ENCODE peak calls at places on chromosomes 1 and 21, in five cellular contexts. One of them, this sample, is unnamed.
A peak's percentile ranks its signal among the peaks of the same experiment; 100 is the strongest.

GRCh38 chr1:72620453-72620852 is 338.1 kb upstream of the NEGR1 start:
- DNase-seq in CD8-positive, alpha-beta T cell: no peak
- DNase-seq in H1: no peak
- DNase-seq in DND-41: no peak
- DNase-seq in heart left ventricle: no peak
- DNase-seq in this sample: no peak

GRCh38 chr21:17607684-17608083 is 5.0 kb downstream of the BTG3 start:
- DNase-seq in CD8-positive, alpha-beta T cell: no peak
- DNase-seq in H1: no peak
- DNase-seq in DND-41: no peak
- DNase-seq in heart left ventricle: no peak
- DNase-seq in this sample: no peak

GRCh38 chr1:172678990-172679772 is 20.3 kb downstream of the FASLG start:
- DNase-seq in CD8-positive, alpha-beta T cell: no peak
- DNase-seq in H1: no peak
- DNase-seq in DND-41: peak; percentile 73
- DNase-seq in heart left ventricle: no peak
- DNase-seq in this sample: no peak

GRCh38 chr1:89821322-89822108 is 683 bp downstream of the LRRC8D start:
- DNase-seq in CD8-positive, alpha-beta T cell: peak; percentile 66
- DNase-seq in H1: peak; percentile 78
- DNase-seq in DND-41: peak; percentile 79
- DNase-seq in heart left ventricle: peak; percentile 48
- DNase-seq in this sample: no peak

GRCh38 chr21:26961704-26962103 is 5.2 kb downstream of the ADAMTS5 start:
- DNase-seq in CD8-positive, alpha-beta T cell: no peak
- DNase-seq in H1: peak; percentile 66
- DNase-seq in DND-41: no peak
- DNase-seq in heart left ventricle: no peak
- DNase-seq in this sample: no peak

GRCh38 chr1:59229138-59229537 is 67.8 kb upstream of the FGGY start:
- DNase-seq in CD8-positive, alpha-beta T cell: no peak
- DNase-seq in H1: no peak
- DNase-seq in DND-41: no peak
- DNase-seq in heart left ventricle: no peak
- DNase-seq in this sample: no peak

GRCh38 chr1:226569879-226570547 is 21.4 kb downstream of the STUM start:
- DNase-seq in CD8-positive, alpha-beta T cell: peak; percentile 58
- DNase-seq in H1: peak; percentile 78
- DNase-seq in DND-41: peak; percentile 57
- DNase-seq in heart left ventricle: no peak
- DNase-seq in this sample: no peak

GRCh38 chr1:204503913-204504519 is 9.4 kb upstream of the PIK3C2B start:
- DNase-seq in CD8-positive, alpha-beta T cell: no peak
- DNase-seq in H1: no peak
- DNase-seq in DND-41: no peak
- DNase-seq in heart left ventricle: no peak
- DNase-seq in this sample: no peak

GRCh38 chr1:68175621-68176398 is 56.5 kb downstream of the WLS start:
- DNase-seq in CD8-positive, alpha-beta T cell: no peak
- DNase-seq in H1: no peak
- DNase-seq in DND-41: no peak
- DNase-seq in heart left ventricle: no peak
- DNase-seq in this sample: no peak

GRCh38 chr1:112637257-112638108 is 17.9 kb downstream of the CAPZA1 start:
- DNase-seq in CD8-positive, alpha-beta T cell: no peak
- DNase-seq in H1: no peak
- DNase-seq in DND-41: no peak
- DNase-seq in heart left ventricle: no peak
- DNase-seq in this sample: no peak

GRCh38 chr1:191675991-191676783 is 482.1 kb upstream of the RGS18 start:
- DNase-seq in CD8-positive, alpha-beta T cell: no peak
- DNase-seq in H1: no peak
- DNase-seq in DND-41: no peak
- DNase-seq in heart left ventricle: no peak
- DNase-seq in this sample: no peak

GRCh38 chr1:184423649-184424048 is 36.8 kb downstream of the C1orf21 start:
- DNase-seq in CD8-positive, alpha-beta T cell: no peak
- DNase-seq in H1: no peak
- DNase-seq in DND-41: no peak
- DNase-seq in heart left ventricle: no peak
- DNase-seq in this sample: no peak

GRCh38 chr1:50610563-50610962 is 187.3 kb upstream of the DMRTA2 start:
- DNase-seq in CD8-positive, alpha-beta T cell: no peak
- DNase-seq in H1: no peak
- DNase-seq in DND-41: no peak
- DNase-seq in heart left ventricle: no peak
- DNase-seq in this sample: no peak

GRCh38 chr21:36491191-36491916 is 11.4 kb upstream of the CLDN14 start:
- DNase-seq in CD8-positive, alpha-beta T cell: no peak
- DNase-seq in H1: no peak
- DNase-seq in DND-41: no peak
- DNase-seq in heart left ventricle: no peak
- DNase-seq in this sample: no peak

GRCh38 chr21:36747815-36748381 is 49.0 kb downstream of the SIM2 start:
- DNase-seq in CD8-positive, alpha-beta T cell: no peak
- DNase-seq in H1: peak; percentile 93
- DNase-seq in DND-41: no peak
- DNase-seq in heart left ventricle: peak; percentile 62
- DNase-seq in this sample: no peak

GRCh38 chr1:62688687-62689085 is 500 bp upstream of the DOCK7 start:
- DNase-seq in CD8-positive, alpha-beta T cell: no peak
- DNase-seq in H1: no peak
- DNase-seq in DND-41: no peak
- DNase-seq in heart left ventricle: no peak
- DNase-seq in this sample: no peak

GRCh38 chr1:111738436-111739221 is 566 bp downstream of the INKA2 start:
- DNase-seq in CD8-positive, alpha-beta T cell: peak; percentile 52
- DNase-seq in H1: peak; percentile 84
- DNase-seq in DND-41: peak; percentile 91
- DNase-seq in heart left ventricle: peak; percentile 86
- DNase-seq in this sample: no peak

GRCh38 chr1:59699227-59699847 is 115.4 kb upstream of the HOOK1 start:
- DNase-seq in CD8-positive, alpha-beta T cell: peak; percentile 20
- DNase-seq in H1: no peak
- DNase-seq in DND-41: peak; percentile 43
- DNase-seq in heart left ventricle: no peak
- DNase-seq in this sample: no peak

GRCh38 chr1:224359207-224359606 is 2.5 kb downstream of the CNIH4 start:
- DNase-seq in CD8-positive, alpha-beta T cell: no peak
- DNase-seq in H1: no peak
- DNase-seq in DND-41: no peak
- DNase-seq in heart left ventricle: no peak
- DNase-seq in this sample: no peak

GRCh38 chr21:35578350-35578782 is 482.0 kb downstream of the SETD4 start:
- DNase-seq in CD8-positive, alpha-beta T cell: no peak
- DNase-seq in H1: no peak
- DNase-seq in DND-41: no peak
- DNase-seq in heart left ventricle: no peak
- DNase-seq in this sample: no peak

GRCh38 chr1:15617874-15618684 is 821 bp downstream of the DDI2 start:
- DNase-seq in CD8-positive, alpha-beta T cell: peak; percentile 45
- DNase-seq in H1: peak; percentile 71
- DNase-seq in DND-41: peak; percentile 63
- DNase-seq in heart left ventricle: no peak
- DNase-seq in this sample: no peak

GRCh38 chr1:53380296-53380695 is 52.4 kb upstream of the LRP8 start:
- DNase-seq in CD8-positive, alpha-beta T cell: no peak
- DNase-seq in H1: no peak
- DNase-seq in DND-41: no peak
- DNase-seq in heart left ventricle: no peak
- DNase-seq in this sample: no peak

GRCh38 chr1:200963076-200963475 is 60.4 kb downstream of the KIF21B start:
- DNase-seq in CD8-positive, alpha-beta T cell: no peak
- DNase-seq in H1: no peak
- DNase-seq in DND-41: no peak
- DNase-seq in heart left ventricle: no peak
- DNase-seq in this sample: no peak

GRCh38 chr21:44874497-44875331 is 1.2 kb upstream of the PTTG1IP start:
- DNase-seq in CD8-positive, alpha-beta T cell: peak; percentile 51
- DNase-seq in H1: peak; percentile 73
- DNase-seq in DND-41: peak; percentile 62
- DNase-seq in heart left ventricle: peak; percentile 79
- DNase-seq in this sample: no peak

GRCh38 chr1:192986110-192986747 is 72.9 kb downstream of the UCHL5 start:
- DNase-seq in CD8-positive, alpha-beta T cell: no peak
- DNase-seq in H1: no peak
- DNase-seq in DND-41: no peak
- DNase-seq in heart left ventricle: no peak
- DNase-seq in this sample: no peak

GRCh38 chr1:44566281-44567046 is 107.8 kb downstream of the TMEM53 start:
- DNase-seq in CD8-positive, alpha-beta T cell: no peak
- DNase-seq in H1: no peak
- DNase-seq in DND-41: no peak
- DNase-seq in heart left ventricle: no peak
- DNase-seq in this sample: no peak

GRCh38 chr1:93690921-93691789 is 9.5 kb upstream of the BCAR3 start:
- DNase-seq in CD8-positive, alpha-beta T cell: no peak
- DNase-seq in H1: no peak
- DNase-seq in DND-41: no peak
- DNase-seq in heart left ventricle: no peak
- DNase-seq in this sample: no peak

DNA sequence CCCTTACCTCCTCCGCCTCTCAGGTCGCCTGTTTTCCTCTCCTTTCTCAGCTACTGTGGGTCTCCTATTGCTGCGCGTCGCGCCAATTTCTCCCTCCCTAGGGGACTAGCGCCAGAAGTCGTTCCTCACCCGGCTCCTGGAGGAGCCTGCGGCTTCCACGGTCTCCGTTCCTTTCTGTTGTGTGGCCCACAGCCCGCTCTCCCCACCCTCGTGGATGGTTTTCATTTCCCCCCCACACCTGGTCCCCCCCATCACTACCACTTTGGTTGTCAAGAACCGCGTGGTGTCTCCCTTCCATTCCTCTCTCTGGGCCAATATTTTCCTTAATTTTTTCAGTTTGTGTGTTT is 525 bp downstream of the CNST start:
- DNase-seq in CD8-positive, alpha-beta T cell: no peak
- DNase-seq in H1: no peak
- DNase-seq in DND-41: no peak
- DNase-seq in heart left ventricle: peak; percentile 59
- DNase-seq in this sample: no peak
- H3K4me1 ChIP-seq in CD8-positive, alpha-beta T cell: peaks cover 56% of the 10 kb centered on the region
- H3K4me1 ChIP-seq in H1: peaks cover 5% of the 10 kb centered on the region
- H3K4me1 ChIP-seq in DND-41: peaks cover 44% of the 10 kb centered on the region
- H3K4me1 ChIP-seq in heart left ventricle: peaks cover 60% of the 10 kb centered on the region
- H3K4me1 ChIP-seq in this sample: peaks cover 9% of the 10 kb centered on the region

GRCh38 chr1:118963456-118964430 is 24.4 kb downstream of the TBX15 start:
- DNase-seq in CD8-positive, alpha-beta T cell: no peak
- DNase-seq in H1: no peak
- DNase-seq in DND-41: no peak
- DNase-seq in heart left ventricle: no peak
- DNase-seq in this sample: no peak
- H3K4me3 ChIP-seq in CD8-positive, alpha-beta T cell: no peak overlapping the region
- H3K4me3 ChIP-seq in H1: no peak overlapping the region
- H3K4me3 ChIP-seq in DND-41: no peak overlapping the region
- H3K4me3 ChIP-seq in heart left ventricle: no peak overlapping the region
- H3K4me3 ChIP-seq in this sample: no peak overlapping the region

GRCh38 chr1:183093066-183093668 is 69.9 kb downstream of the LAMC1 start:
- DNase-seq in CD8-positive, alpha-beta T cell: no peak
- DNase-seq in H1: no peak
- DNase-seq in DND-41: no peak
- DNase-seq in heart left ventricle: no peak
- DNase-seq in this sample: no peak

GRCh38 chr1:183094376-183094775 is 71.2 kb downstream of the LAMC1 start:
- DNase-seq in CD8-positive, alpha-beta T cell: no peak
- DNase-seq in H1: no peak
- DNase-seq in DND-41: no peak
- DNase-seq in heart left ventricle: no peak
- DNase-seq in this sample: no peak

GRCh38 chr1:183093821-183094287 is 70.6 kb downstream of the LAMC1 start:
- DNase-seq in CD8-positive, alpha-beta T cell: no peak
- DNase-seq in H1: no peak
- DNase-seq in DND-41: no peak
- DNase-seq in heart left ventricle: no peak
- DNase-seq in this sample: no peak

GRCh38 chr1:183090386-183091006 is 67.3 kb downstream of the LAMC1 start:
- DNase-seq in CD8-positive, alpha-beta T cell: no peak
- DNase-seq in H1: no peak
- DNase-seq in DND-41: no peak
- DNase-seq in heart left ventricle: peak; percentile 59
- DNase-seq in this sample: no peak

GRCh38 chr1:183092350-183092749 is 69.1 kb downstream of the LAMC1 start:
- DNase-seq in CD8-positive, alpha-beta T cell: no peak
- DNase-seq in H1: no peak
- DNase-seq in DND-41: no peak
- DNase-seq in heart left ventricle: no peak
- DNase-seq in this sample: no peak
- H3K4me1 ChIP-seq in CD8-positive, alpha-beta T cell: no peaks in the 10 kb centered on the region
- H3K4me1 ChIP-seq in H1: peaks cover 8% of the 10 kb centered on the region
- H3K4me1 ChIP-seq in DND-41: no peaks in the 10 kb centered on the region
- H3K4me1 ChIP-seq in heart left ventricle: peaks cover 77% of the 10 kb centered on the region
- H3K4me1 ChIP-seq in this sample: peaks cover 9% of the 10 kb centered on the region

GRCh38 chr1:154937051-154937987 is 800 bp upstream of the PMVK start:
- DNase-seq in CD8-positive, alpha-beta T cell: peak; percentile 96
- DNase-seq in H1: peak; percentile 89
- DNase-seq in DND-41: peak; percentile 86
- DNase-seq in heart left ventricle: peak; percentile 91
- DNase-seq in this sample: peak; percentile 56

GRCh38 chr1:154940880-154941228 is 4.3 kb upstream of the PMVK start:
- DNase-seq in CD8-positive, alpha-beta T cell: no peak
- DNase-seq in H1: no peak
- DNase-seq in DND-41: no peak
- DNase-seq in heart left ventricle: no peak
- DNase-seq in this sample: no peak

GRCh38 chr1:154937988-154938386 is 1.5 kb upstream of the PMVK start:
- DNase-seq in CD8-positive, alpha-beta T cell: no peak
- DNase-seq in H1: no peak
- DNase-seq in DND-41: no peak
- DNase-seq in heart left ventricle: no peak
- DNase-seq in this sample: no peak

GRCh38 chr1:154940213-154940879 is 3.8 kb upstream of the PMVK start:
- DNase-seq in CD8-positive, alpha-beta T cell: no peak
- DNase-seq in H1: no peak
- DNase-seq in DND-41: no peak
- DNase-seq in heart left ventricle: no peak
- DNase-seq in this sample: no peak

DNA sequence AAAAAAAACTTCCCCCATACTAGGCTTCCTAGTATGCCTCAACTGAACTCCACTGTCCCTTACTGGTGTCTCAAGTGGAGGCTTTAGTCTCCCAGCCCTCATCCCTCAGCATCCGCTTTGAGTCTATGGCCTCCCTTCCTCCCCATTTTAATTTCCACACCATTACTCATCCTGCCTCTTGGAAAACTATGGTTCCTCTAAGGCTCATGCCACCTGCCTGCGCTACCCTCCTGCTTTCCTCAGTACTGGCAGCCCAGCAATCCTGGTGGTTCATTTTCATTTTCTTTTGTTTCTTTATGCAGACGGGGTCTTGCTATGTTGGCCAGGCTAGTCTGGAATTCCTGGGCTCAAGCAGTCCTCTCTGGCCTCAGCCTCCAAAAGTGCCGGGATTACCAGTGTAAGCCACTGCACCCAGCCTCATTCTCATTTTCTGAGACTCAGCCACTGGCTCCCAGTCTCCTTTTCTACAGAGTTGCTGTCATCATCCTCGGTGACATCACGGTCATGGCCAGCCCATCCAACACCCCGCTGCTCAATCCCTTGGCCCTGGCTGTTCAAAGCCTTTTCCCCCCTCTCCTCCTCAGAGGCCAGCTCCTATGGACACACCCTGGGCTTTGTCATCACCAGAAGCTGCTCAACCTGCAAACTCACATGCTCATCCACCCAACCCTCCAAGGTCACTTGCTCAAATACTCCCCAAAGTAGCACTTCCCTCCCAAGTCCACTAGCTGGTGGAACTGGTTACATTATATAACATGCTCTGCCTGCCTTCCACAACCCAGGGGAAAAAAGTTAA is 2.3 kb upstream of the PMVK start:
- DNase-seq in CD8-positive, alpha-beta T cell: no peak
- DNase-seq in H1: no peak
- DNase-seq in DND-41: no peak
- DNase-seq in heart left ventricle: no peak
- DNase-seq in this sample: no peak
- H3K4me3 ChIP-seq in CD8-positive, alpha-beta T cell: no peak overlapping the region
- H3K4me3 ChIP-seq in H1: no peak overlapping the region
- H3K4me3 ChIP-seq in DND-41: no peak overlapping the region
- H3K4me3 ChIP-seq in heart left ventricle: no peak overlapping the region
- H3K4me3 ChIP-seq in this sample: no peak overlapping the region